ENCODE peak calls at places on chromosomes 5 and 9, in seven cellular contexts. C is H1, W is HepG2, H is SK-N-SH, P is K562, Y is GM12878, T is HCT116. U is an unnamed sample.

GRCh38 chr5:94028001-94028400 is 286.6 kb upstream of the POU5F2 start:
- DNase-seq in C (no peak), W (no peak), H (no peak), P (no peak), Y (no peak), T (no peak), U (no peak)

GRCh38 chr5:151141535-151141934 is 16.0 kb downstream of the ANXA6 start:
- DNase-seq in C (no peak), W (no peak), H (no peak), P (no peak), Y (no peak), T (no peak), U (no peak)

GRCh38 chr9:111691686-111692329 is 30.4 kb downstream of the GNG10 start:
- DNase-seq in C (no peak), W (peak; percentile 52), H (peak; percentile 39), P (peak; percentile 39), Y (no peak), T (peak; percentile 24), U (peak; percentile 72)

GRCh38 chr5:139368613-139369012 is 14.5 kb downstream of the SLC23A1 start:
- DNase-seq in C (no peak), W (no peak), H (no peak), P (peak; percentile 41), Y (no peak), T (no peak), U (no peak)

GRCh38 chr9:91285729-91286353 is 75.9 kb downstream of the AUH start:
- DNase-seq in C (no peak), W (no peak), H (no peak), P (no peak), Y (no peak), T (no peak), U (no peak)

GRCh38 chr9:92310562-92310961 is 14.6 kb downstream of the NOL8 start:
- DNase-seq in C (no peak), W (no peak), H (no peak), P (no peak), Y (no peak), T (no peak), U (no peak)

GRCh38 chr9:105694848-105695581 is 674 bp downstream of the TMEM38B start:
- DNase-seq in C (no peak), W (peak; percentile 50), H (peak; percentile 81), P (peak; percentile 82), Y (peak; percentile 30), T (no peak), U (peak; percentile 63)

GRCh38 chr5:149886060-149886459 is 58.5 kb downstream of the PDE6A start:
- DNase-seq in C (no peak), W (no peak), H (no peak), P (no peak), Y (no peak), T (no peak), U (no peak)

GRCh38 chr5:39494534-39494933 is 69.8 kb upstream of the DAB2 start:
- DNase-seq in C (no peak), W (no peak), H (no peak), P (no peak), Y (no peak), T (no peak), U (no peak)

GRCh38 chr5:174532453-174533126 is 191.8 kb upstream of the MSX2 start:
- DNase-seq in C (peak; percentile 80), W (peak; percentile 21), H (peak; percentile 48), P (peak; percentile 91), Y (no peak), T (peak; percentile 91), U (peak; percentile 95)

GRCh38 chr5:104513194-104513602 is 950.6 kb upstream of the NUDT12 start:
- DNase-seq in C (no peak), W (peak; percentile 0), H (no peak), P (no peak), Y (no peak), T (peak; percentile 98), U (no peak)

GRCh38 chr9:26723486-26723885 is 169.1 kb downstream of the CAAP1 start:
- DNase-seq in C (peak; percentile 56), W (peak; percentile 20), H (no peak), P (peak; percentile 21), Y (no peak), T (peak; percentile 55), U (no peak)

GRCh38 chr9:103889989-103890388 is 204.1 kb upstream of the SMC2 start:
- DNase-seq in C (no peak), W (no peak), H (no peak), P (no peak), Y (no peak), T (no peak), U (no peak)

GRCh38 chr9:91067306-91067860 is 265.8 kb downstream of the SYK start:
- DNase-seq in C (no peak), W (no peak), H (no peak), P (no peak), Y (no peak), T (no peak), U (no peak)

GRCh38 chr9:5851445-5851844 is 18.5 kb upstream of the ERMP1 start:
- DNase-seq in C (no peak), W (no peak), H (no peak), P (peak; percentile 66), Y (peak; percentile 90), T (no peak), U (no peak)

GRCh38 chr5:179318193-179318955 is 26.9 kb downstream of the ADAMTS2 start:
- DNase-seq in C (no peak), W (no peak), H (no peak), P (no peak), Y (no peak), T (no peak), U (no peak)

GRCh38 chr5:32585446-32586250 is at the start of gene SUB1:
- DNase-seq in C (peak; percentile 75), W (peak; percentile 87), H (peak; percentile 96), P (peak; percentile 99), Y (peak; percentile 62), T (peak; percentile 85), U (peak; percentile 94)

GRCh38 chr5:88092938-88093635 is 175.6 kb downstream of the TMEM161B start:
- DNase-seq in C (no peak), W (no peak), H (peak; percentile 4), P (no peak), Y (no peak), T (no peak), U (no peak)

GRCh38 chr5:106610041-106610440 is 1060.7 kb downstream of the EFNA5 start:
- DNase-seq in C (no peak), W (no peak), H (no peak), P (no peak), Y (no peak), T (no peak), U (no peak)

GRCh38 chr5:125065114-125065513 is 318.7 kb upstream of the ZNF608 start:
- DNase-seq in C (no peak), W (no peak), H (no peak), P (no peak), Y (no peak), T (no peak), U (no peak)

GRCh38 chr5:139820130-139820529 is 24.5 kb downstream of the PSD2 start:
- DNase-seq in C (no peak), W (no peak), H (no peak), P (no peak), Y (no peak), T (no peak), U (no peak)

GRCh38 chr9:126608551-126608950 is 5.2 kb upstream of the LMX1B start:
- DNase-seq in C (no peak), W (no peak), H (no peak), P (no peak), Y (no peak), T (no peak), U (no peak)

GRCh38 chr5:59542841-59543825 is 350.4 kb downstream of the PDE4D start:
- DNase-seq in C (no peak), W (no peak), H (peak; percentile 2), P (no peak), Y (no peak), T (no peak), U (peak; percentile 30)

GRCh38 chr5:93924628-93925027 is 183.2 kb upstream of the POU5F2 start:
- DNase-seq in C (no peak), W (no peak), H (no peak), P (no peak), Y (no peak), T (no peak), U (no peak)

GRCh38 chr9:125089331-125089730 is 54.0 kb downstream of the SCAI start:
- DNase-seq in C (no peak), W (peak; percentile 9), H (no peak), P (no peak), Y (peak; percentile 5), T (no peak), U (no peak)

DNA sequence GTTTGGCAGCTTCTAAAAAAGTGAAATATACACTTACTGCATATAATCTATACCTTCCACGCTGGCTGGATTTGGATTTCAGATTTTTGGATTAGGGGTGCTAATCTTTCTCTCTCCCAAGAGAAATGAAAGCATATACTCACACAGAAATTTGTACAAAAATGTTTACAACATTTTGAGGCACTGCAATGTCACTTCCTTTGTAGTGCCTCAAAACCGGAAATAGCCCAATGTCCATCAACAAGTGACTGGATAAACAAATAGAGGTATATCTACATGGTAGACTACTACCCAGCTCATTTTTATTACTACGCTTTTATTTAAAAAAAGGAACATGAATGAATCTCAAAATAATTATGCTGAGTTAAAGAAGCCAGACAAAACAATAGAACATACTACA is 74.0 kb upstream of the MIER3 start:
- DNase-seq in C (no peak), W (no peak), H (no peak), P (no peak), Y (no peak), T (no peak), U (no peak)
- TF ChIP-seq JUND in C (no peak), W (no peak), H (no peak), P (no peak), Y (no peak), T (no peak), U (no peak)

DNA sequence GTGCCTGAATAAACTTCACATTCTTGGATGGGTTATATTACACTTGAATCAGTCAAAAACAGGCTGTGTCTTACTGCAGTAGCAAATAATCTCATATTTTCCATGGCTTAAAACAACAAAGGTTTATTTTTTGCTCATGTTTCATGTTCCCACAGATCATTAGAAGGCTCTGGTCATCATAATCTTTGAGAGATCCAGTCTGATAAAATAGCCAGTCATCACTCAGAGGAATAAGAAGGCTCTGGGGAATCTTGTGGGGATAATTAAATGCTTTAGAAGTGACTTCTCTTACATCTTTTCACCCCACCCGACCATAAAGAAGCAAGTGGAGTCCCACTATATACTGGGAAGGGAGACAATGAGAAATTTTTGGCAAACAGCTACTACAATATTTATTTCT is 417.7 kb downstream of the PSAT1 start:
- DNase-seq in C (no peak), W (no peak), H (no peak), P (no peak), Y (no peak), T (no peak), U (no peak)
- TF ChIP-seq JUND in C (no peak), W (no peak), H (peak; percentile 95), P (no peak), Y (no peak), T (no peak), U (no peak)

GRCh38 chr5:168778536-168778935 is 199.4 kb upstream of the PANK3 start:
- DNase-seq in C (no peak), W (no peak), H (no peak), P (no peak), Y (no peak), T (no peak), U (no peak)
- TF ChIP-seq JUND in C (no peak), W (no peak), H (no peak), P (no peak), Y (no peak), T (no peak), U (no peak)

DNA sequence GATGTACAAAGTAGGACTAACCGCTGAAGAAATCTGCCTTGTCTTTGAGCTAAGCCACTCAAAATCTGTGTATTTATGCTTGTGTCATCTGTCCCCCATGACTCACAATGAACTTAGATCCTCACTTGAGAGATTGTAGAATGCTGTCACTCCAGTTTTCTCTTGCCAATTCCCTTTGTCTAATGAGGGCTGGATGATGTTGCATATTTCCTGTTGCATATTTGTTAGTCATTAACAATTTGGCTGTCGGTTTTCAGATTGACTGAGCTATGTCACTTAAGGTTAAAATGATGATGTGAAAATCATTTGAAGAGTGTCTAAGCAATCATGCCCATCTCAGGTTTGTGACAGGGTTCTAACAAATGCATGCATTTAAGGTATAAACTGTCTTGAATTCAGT is 481.7 kb downstream of the CDH10 start:
- DNase-seq in C (no peak), W (no peak), H (no peak), P (no peak), Y (no peak), T (no peak), U (no peak)
- TF ChIP-seq JUND in C (no peak), W (no peak), H (no peak), P (no peak), Y (no peak), T (no peak), U (no peak)

U was measured in T47D.